ENCODE peak calls at places on chromosomes 4 and X, in nine cellular contexts. D, V, R, P, X, E, O, K and G are unnamed samples.

GRCh38 chrX:69222103-69223090 is 57.1 kb upstream of the PJA1 start:
- DNase-seq in D (peak), V (peak), R (peak), P (peak), X (no peak), E (peak), O (peak), K (peak), G (peak)

GRCh38 chr4:147491076-147491475 is 10.2 kb downstream of the EDNRA start:
- DNase-seq in D (no peak), V (no peak), R (no peak), P (no peak), X (no peak), E (no peak), O (no peak), K (no peak), G (no peak)

GRCh38 chr4:104418313-104418712 is 76.4 kb downstream of the CXXC4 start:
- DNase-seq in D (no peak), V (peak), R (no peak), P (no peak), X (no peak), E (no peak), O (no peak), K (no peak), G (no peak)

GRCh38 chr4:181235361-181235760 is 1007.8 kb upstream of the TENM3 start:
- DNase-seq in D (no peak), V (no peak), R (no peak), P (no peak), X (no peak), E (no peak), O (no peak), K (no peak), G (no peak)

GRCh38 chr4:85970535-85970934 is 389.3 kb downstream of the MAPK10 start:
- DNase-seq in D (no peak), V (no peak), R (no peak), P (no peak), X (no peak), E (no peak), O (no peak), K (no peak), G (no peak)

GRCh38 chr4:173538148-173538902 is 8.3 kb upstream of the HAND2 start:
- DNase-seq in D (no peak), V (no peak), R (no peak), P (no peak), X (no peak), E (no peak), O (no peak), K (no peak), G (no peak)

GRCh38 chr4:10163296-10163695 is 46.7 kb upstream of the WDR1 start:
- DNase-seq in D (no peak), V (no peak), R (no peak), P (no peak), X (no peak), E (no peak), O (no peak), K (no peak), G (no peak)

GRCh38 chr4:81166431-81166830 is 48.6 kb downstream of the PRKG2 start:
- DNase-seq in D (no peak), V (no peak), R (no peak), P (no peak), X (no peak), E (no peak), O (no peak), K (no peak), G (no peak)

GRCh38 chrX:112368371-112368770 is 285.8 kb upstream of the TRPC5 start:
- DNase-seq in D (no peak), V (no peak), R (no peak), P (no peak), X (no peak), E (no peak), O (no peak), K (no peak), G (no peak)

GRCh38 chr4:138243369-138243768 is 1.2 kb upstream of the SLC7A11 start:
- DNase-seq in D (no peak), V (peak), R (no peak), P (no peak), X (no peak), E (no peak), O (no peak), K (no peak), G (no peak)

GRCh38 chr4:99816611-99817309 is at the start of gene DAPP1:
- DNase-seq in D (peak), V (no peak), R (no peak), P (peak), X (no peak), E (peak), O (no peak), K (no peak), G (no peak)

GRCh38 chrX:147228153-147228552 is 413.6 kb upstream of the CXorf51A start:
- DNase-seq in D (no peak), V (no peak), R (no peak), P (no peak), X (no peak), E (no peak), O (no peak), K (no peak), G (no peak)

GRCh38 chr4:101933855-101934254 is 143.3 kb downstream of the BANK1 start:
- DNase-seq in D (no peak), V (no peak), R (no peak), P (no peak), X (no peak), E (no peak), O (no peak), K (no peak), G (no peak)

GRCh38 chr4:91488946-91489345 is 814.8 kb upstream of the GRID2 start:
- DNase-seq in D (no peak), V (no peak), R (no peak), P (no peak), X (no peak), E (no peak), O (no peak), K (no peak), G (no peak)

GRCh38 chr4:54159543-54159942 is 59.6 kb downstream of the GSX2 start:
- DNase-seq in D (no peak), V (no peak), R (no peak), P (no peak), X (no peak), E (no peak), O (no peak), K (no peak), G (no peak)

GRCh38 chr4:111854494-111855087 is 290.7 kb upstream of the FAM241A start:
- DNase-seq in D (no peak), V (peak), R (no peak), P (no peak), X (no peak), E (no peak), O (peak), K (no peak), G (peak)

GRCh38 chr4:4859799-4860380 is 425 bp downstream of the MSX1 start:
- DNase-seq in D (no peak), V (no peak), R (no peak), P (no peak), X (no peak), E (no peak), O (peak), K (no peak), G (no peak)

GRCh38 chrX:71053217-71053621 is 14.9 kb downstream of the SNX12 start:
- DNase-seq in D (no peak), V (no peak), R (peak), P (no peak), X (no peak), E (no peak), O (peak), K (no peak), G (no peak)

GRCh38 chr4:157706134-157706533 is 466.7 kb downstream of the GASK1B start:
- DNase-seq in D (no peak), V (no peak), R (no peak), P (no peak), X (no peak), E (no peak), O (no peak), K (no peak), G (no peak)

GRCh38 chr4:41296995-41297394 is 40.3 kb downstream of the UCHL1 start:
- DNase-seq in D (no peak), V (no peak), R (no peak), P (no peak), X (no peak), E (no peak), O (no peak), K (no peak), G (no peak)

GRCh38 chrX:68703369-68703768 is 55.9 kb downstream of the STARD8 start:
- DNase-seq in D (no peak), V (no peak), R (no peak), P (no peak), X (no peak), E (no peak), O (no peak), K (no peak), G (no peak)

GRCh38 chrX:70219938-70220764 is 14.3 kb upstream of the AWAT1 start:
- DNase-seq in D (no peak), V (peak), R (no peak), P (peak), X (no peak), E (no peak), O (peak), K (no peak), G (peak)

GRCh38 chr4:138034871-138035270 is 207.3 kb downstream of the SLC7A11 start:
- DNase-seq in D (no peak), V (no peak), R (no peak), P (no peak), X (no peak), E (no peak), O (peak), K (no peak), G (no peak)

GRCh38 chr4:186931519-186931918 is 207.9 kb upstream of the FAT1 start:
- DNase-seq in D (no peak), V (no peak), R (no peak), P (no peak), X (no peak), E (no peak), O (no peak), K (no peak), G (no peak)

GRCh38 chr4:10492486-10492885 is 35.3 kb upstream of the ZNF518B start:
- DNase-seq in D (no peak), V (no peak), R (no peak), P (no peak), X (no peak), E (no peak), O (no peak), K (no peak), G (no peak)

GRCh38 chrX:9279271-9279596 is 185.6 kb upstream of the TBL1X start:
- DNase-seq in D (no peak), V (no peak), R (no peak), P (no peak), X (no peak), E (no peak), O (no peak), K (no peak), G (no peak)

GRCh38 chr4:38671594-38671943 is 7.6 kb downstream of the KLF3 start:
- DNase-seq in D (no peak), V (no peak), R (no peak), P (no peak), X (no peak), E (no peak), O (no peak), K (no peak), G (no peak)
- TF ChIP-seq POLR2A in D (no peak), V (no peak), R (no peak), P (no peak), X (no peak), E (no peak), O (no peak), K (no peak), G (no peak)

GRCh38 chr4:95732061-95732460 is 107.8 kb upstream of the PDHA2 start:
- DNase-seq in D (no peak), V (no peak), R (no peak), P (no peak), X (no peak), E (no peak), O (peak), K (no peak), G (no peak)
- TF ChIP-seq POLR2AphosphoS5 in D (no peak), V (no peak), R (no peak), P (no peak), X (no peak), E (no peak), O (no peak), K (no peak), G (no peak)

GRCh38 chrX:40644175-40644574 is 3.2 kb downstream of the CXorf38 start:
- DNase-seq in D (no peak), V (no peak), R (no peak), P (no peak), X (no peak), E (no peak), O (peak), K (no peak), G (no peak)

GRCh38 chrX:40647307-40648197 is at the start of gene CXorf38:
- DNase-seq in D (peak), V (peak), R (peak), P (peak), X (peak), E (peak), O (peak), K (peak), G (peak)

GRCh38 chrX:40646489-40647306 is 663 bp downstream of the CXorf38 start:
- DNase-seq in D (peak), V (no peak), R (no peak), P (peak), X (no peak), E (no peak), O (peak), K (no peak), G (peak)

GRCh38 chrX:40644821-40645358 is 2.5 kb downstream of the CXorf38 start:
- DNase-seq in D (peak), V (no peak), R (no peak), P (no peak), X (no peak), E (no peak), O (peak), K (no peak), G (peak)
- TF ChIP-seq POLR2A in D (no peak), V (no peak), R (no peak), P (no peak), X (no peak), E (peak), O (no peak), K (no peak), G (no peak)

DNA sequence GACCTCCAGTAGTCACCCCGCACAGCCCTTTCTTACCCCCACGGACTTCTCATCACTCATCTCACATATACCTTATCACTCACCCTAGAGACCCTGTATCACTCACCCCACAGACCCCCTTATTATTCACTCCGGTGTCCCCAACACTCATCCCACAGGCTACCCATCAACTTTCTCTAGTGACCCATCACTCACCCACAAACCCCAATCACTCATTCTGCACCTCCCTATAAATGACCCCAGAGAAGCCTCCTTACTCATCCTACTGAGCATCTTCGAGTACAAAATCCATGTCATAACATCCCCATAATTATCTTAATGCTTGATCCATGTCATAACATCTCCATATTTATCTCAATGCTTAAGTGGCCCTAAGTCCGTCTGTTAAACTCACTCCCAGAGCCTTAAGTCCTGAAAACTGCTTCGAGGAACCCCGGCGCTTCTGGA is 934 bp downstream of the ZNF41 start:
- DNase-seq in D (no peak), V (no peak), R (no peak), P (no peak), X (no peak), E (no peak), O (no peak), K (no peak), G (no peak)
- TF ChIP-seq POLR2AphosphoS5 in D (no peak), V (no peak), R (no peak), P (no peak), X (no peak), E (no peak), O (no peak), K (no peak), G (no peak)

DNA sequence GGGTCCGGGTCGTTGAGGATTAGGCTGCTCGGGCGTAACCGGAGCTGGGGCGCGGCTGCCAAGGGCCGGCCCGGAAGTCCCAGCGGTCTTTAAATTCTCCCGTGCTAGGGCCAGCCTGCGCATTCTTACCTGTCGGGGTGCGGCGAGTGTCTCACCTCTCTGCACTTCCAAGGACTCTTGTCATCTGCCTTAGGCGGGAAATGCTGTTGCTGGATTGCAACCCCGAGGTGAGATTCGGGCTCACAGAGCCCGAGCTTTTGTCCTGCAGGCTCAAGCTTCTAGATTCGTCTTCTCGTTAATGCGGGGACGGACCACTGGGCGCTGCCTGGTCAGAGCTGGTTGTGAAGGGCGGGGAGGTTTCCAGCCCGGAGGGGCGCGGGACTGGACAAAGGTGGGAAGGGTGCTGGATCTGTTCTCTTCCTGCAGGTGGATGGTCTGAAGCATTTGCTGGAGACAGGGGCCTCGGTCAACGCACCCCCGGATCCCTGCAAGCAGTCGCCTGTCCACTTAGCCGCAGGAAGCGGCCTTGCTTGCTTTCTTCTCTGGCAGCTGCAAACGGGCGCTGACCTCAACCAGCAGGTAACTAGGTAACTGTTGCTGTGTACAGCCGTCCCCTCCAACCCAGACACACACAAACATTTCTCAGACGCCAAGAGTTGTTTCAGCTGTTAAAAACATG is at the start of gene ANKRD37:
- DNase-seq in D (peak), V (no peak), R (no peak), P (peak), X (peak), E (no peak), O (peak), K (no peak), G (peak)
- TF ChIP-seq POLR2A in D (no peak), V (no peak), R (peak), P (no peak), X (no peak), E (no peak), O (no peak), K (no peak), G (peak)

GRCh38 chr4:83961575-83961974 is 425.7 kb downstream of the GPAT3 start:
- DNase-seq in D (no peak), V (no peak), R (no peak), P (no peak), X (no peak), E (no peak), O (no peak), K (no peak), G (no peak)
- TF ChIP-seq POLR2AphosphoS5 in D (no peak), V (no peak), R (no peak), P (no peak), X (no peak), E (no peak), O (no peak), K (no peak), G (no peak)

GRCh38 chr4:1043162-1043561 is 31.7 kb downstream of the FGFRL1 start:
- DNase-seq in D (no peak), V (no peak), R (no peak), P (no peak), X (no peak), E (no peak), O (no peak), K (no peak), G (no peak)

GRCh38 chr4:1045193-1045594 is 33.8 kb downstream of the FGFRL1 start:
- DNase-seq in D (no peak), V (no peak), R (no peak), P (no peak), X (no peak), E (no peak), O (no peak), K (no peak), G (no peak)

GRCh38 chr4:1042352-1043025 is 31.1 kb downstream of the FGFRL1 start:
- DNase-seq in D (no peak), V (no peak), R (no peak), P (no peak), X (no peak), E (no peak), O (no peak), K (no peak), G (no peak)

GRCh38 chr4:1044469-1045192 is 33.2 kb downstream of the FGFRL1 start:
- DNase-seq in D (no peak), V (no peak), R (no peak), P (no peak), X (no peak), E (no peak), O (no peak), K (no peak), G (no peak)

DNA sequence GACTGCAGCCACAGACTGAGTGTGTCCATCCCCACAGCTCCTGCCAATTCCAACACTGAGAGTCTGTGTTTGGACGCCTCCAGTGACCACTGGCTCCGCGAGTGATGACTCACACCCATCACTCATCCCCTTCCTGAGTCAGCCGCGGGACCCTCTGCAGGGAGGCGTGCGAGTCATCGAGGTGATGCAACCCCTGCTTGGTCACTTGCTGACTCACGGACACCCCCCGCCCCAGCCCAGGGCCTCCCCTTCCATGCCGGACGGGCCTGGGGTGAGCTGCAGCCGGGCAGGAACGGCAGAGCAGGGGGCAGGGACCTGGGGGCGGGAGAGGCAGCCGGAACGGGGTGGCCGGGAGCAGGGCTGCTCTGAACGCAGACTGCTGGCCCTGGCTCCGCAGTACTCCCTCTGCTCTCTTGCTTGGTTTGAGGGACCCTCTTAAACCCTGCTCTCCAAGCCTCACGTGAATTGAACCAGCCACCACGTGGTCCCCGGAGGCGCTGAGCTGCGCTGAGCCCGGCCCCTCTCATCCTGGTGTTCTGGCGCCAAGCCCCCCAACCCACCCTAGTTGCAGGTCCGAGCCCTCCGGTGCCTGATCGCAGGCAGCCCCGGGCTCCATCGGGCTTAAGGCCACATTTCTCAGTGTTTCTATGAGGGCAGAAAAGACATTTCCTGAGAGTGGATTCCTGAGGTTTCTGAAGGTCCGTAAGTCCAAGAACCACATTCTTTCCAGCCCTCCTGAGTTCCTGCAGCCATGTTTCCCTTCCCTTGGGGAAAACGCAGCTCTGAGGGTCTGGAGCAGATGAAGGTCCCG is 32.4 kb downstream of the FGFRL1 start:
- DNase-seq in D (peak), V (peak), R (peak), P (peak), X (peak), E (no peak), O (peak), K (peak), G (no peak)
- TF ChIP-seq POLR2A in D (no peak), V (no peak), R (no peak), P (no peak), X (no peak), E (no peak), O (peak), K (no peak), G (no peak)